ENCODE peak calls at places on chromosomes 16 and 17, in five cellular contexts. O is A549, W is prostate gland, D is thoracic aorta, M is IMR-90. J is an unnamed sample. For H3K4me1 and H3K9me3, the result is how much of the 10 kb centered on the place peaks cover.

GRCh38 chr16:17173134-17173729 is 297.5 kb downstream of the XYLT1 start:
- DNase-seq in M (peak), O (no peak), W (no peak), D (no peak), J (peak)

GRCh38 chr17:4988168-4988567 is 693 bp upstream of the CAMTA2 start:
- DNase-seq in W (no peak), D (no peak), O (no peak), M (no peak), J (no peak)

GRCh38 chr17:31329221-31329620 is 7.8 kb upstream of the EVI2A start:
- DNase-seq in M (peak), O (no peak), W (no peak), D (no peak), J (no peak)

GRCh38 chr17:28247671-28248556 is 71.1 kb upstream of the TMEM97 start:
- DNase-seq in W (no peak), D (no peak), M (peak), O (no peak), J (no peak)

GRCh38 chr16:6428861-6429260 is 903.8 kb upstream of the RBFOX1 start:
- DNase-seq in M (no peak), O (no peak), W (no peak), D (no peak), J (no peak)

GRCh38 chr16:14958970-14959369 is 15.9 kb upstream of the PDXDC1 start:
- DNase-seq in O (no peak), W (no peak), D (no peak), M (no peak), J (no peak)

GRCh38 chr16:66262253-66263167 is 104.0 kb upstream of the CDH5 start:
- DNase-seq in O (no peak), D (no peak), M (peak), W (no peak), J (peak)

GRCh38 chr16:85613609-85614337 is 651 bp downstream of the GSE1 start:
- DNase-seq in W (peak), M (no peak), D (no peak), O (peak), J (no peak)

GRCh38 chr17:79612468-79613194 is 1.8 kb upstream of the RBFOX3 start:
- DNase-seq in O (peak), W (no peak), D (no peak), M (peak), J (no peak)

GRCh38 chr17:43327421-43327820 is 71.4 kb upstream of the ARL4D start:
- DNase-seq in W (no peak), D (no peak), O (no peak), M (peak), J (no peak)

GRCh38 chr17:46876353-46876887 is 25.0 kb downstream of the WNT9B start:
- DNase-seq in M (no peak), O (no peak), W (peak), D (no peak), J (no peak)

GRCh38 chr17:12768267-12768666 is 21.0 kb upstream of the ARHGAP44 start:
- DNase-seq in M (no peak), W (no peak), O (no peak), D (no peak), J (no peak)

GRCh38 chr17:47257651-47258339 is 4.2 kb downstream of the ITGB3 start:
- DNase-seq in M (peak), D (no peak), O (no peak), W (no peak), J (no peak)

GRCh38 chr17:81156866-81157805 is 8.2 kb upstream of the PVALEF start:
- DNase-seq in M (no peak), D (no peak), O (no peak), W (no peak), J (no peak)

GRCh38 chr17:71799657-71800056 is 321.2 kb upstream of the SOX9 start:
- DNase-seq in M (no peak), W (no peak), O (no peak), D (no peak), J (no peak)

GRCh38 chr16:17845031-17845430 is 374.3 kb upstream of the XYLT1 start:
- DNase-seq in M (no peak), D (no peak), W (no peak), O (no peak), J (no peak)

GRCh38 chr17:17511971-17512858 is 16.0 kb upstream of the RASD1 start:
- DNase-seq in W (no peak), M (peak), D (no peak), O (peak), J (no peak)

GRCh38 chr16:81429045-81429521 is 15.5 kb upstream of the CMIP start:
- DNase-seq in D (no peak), O (no peak), W (no peak), M (peak), J (no peak)

GRCh38 chr17:41328207-41328606 is 12.7 kb upstream of the KRTAP17-1 start:
- DNase-seq in M (no peak), O (no peak), D (no peak), W (no peak), J (no peak)

GRCh38 chr16:777826-778225 is 10.4 kb downstream of the RPUSD1 start:
- DNase-seq in M (peak), D (no peak), W (no peak), O (no peak), J (no peak)

GRCh38 chr17:29855686-29856085 is 74.3 kb downstream of the SSH2 start:
- DNase-seq in W (no peak), O (no peak), M (peak), D (no peak), J (no peak)

GRCh38 chr16:78443300-78443604 is 343.8 kb downstream of the WWOX start:
- DNase-seq in W (no peak), D (no peak), M (no peak), O (no peak), J (no peak)

GRCh38 chr17:32275060-32276042 is 9.7 kb downstream of the RHBDL3 start:
- DNase-seq in D (no peak), M (peak), W (no peak), O (peak), J (no peak)

GRCh38 chr17:65586899-65587298 is 25.5 kb upstream of the AXIN2 start:
- DNase-seq in D (no peak), M (no peak), W (no peak), O (no peak), J (no peak)

GRCh38 chr17:57675988-57676387 is 69.1 kb downstream of the CCDC182 start:
- DNase-seq in W (no peak), D (no peak), O (no peak), M (no peak), J (no peak)

GRCh38 chr16:22264786-22265185 is 32.4 kb upstream of the POLR3E start:
- DNase-seq in W (no peak), M (no peak), D (no peak), O (no peak), J (no peak)

GRCh38 chr17:63249256-63250006 is 196.7 kb downstream of the CYB561 start:
- DNase-seq in O (no peak), D (no peak), W (no peak), M (peak), J (no peak)

GRCh38 chr17:20063665-20064648 is 54.8 kb downstream of the SPECC1 start:
- DNase-seq in O (peak), M (peak), D (peak), W (peak), J (peak)

GRCh38 chr16:79269211-79269863 is 331.2 kb downstream of the MAF start:
- DNase-seq in D (no peak), W (no peak), M (no peak), O (no peak), J (no peak)

GRCh38 chr16:49961087-49961486 is 63.9 kb upstream of the CNEP1R1 start:
- DNase-seq in W (peak), M (peak), O (no peak), D (no peak), J (no peak)

GRCh38 chr17:21279582-21279981 is 4.9 kb upstream of the MAP2K3 start:
- DNase-seq in D (no peak), W (no peak), M (no peak), O (no peak), J (no peak)

DNA sequence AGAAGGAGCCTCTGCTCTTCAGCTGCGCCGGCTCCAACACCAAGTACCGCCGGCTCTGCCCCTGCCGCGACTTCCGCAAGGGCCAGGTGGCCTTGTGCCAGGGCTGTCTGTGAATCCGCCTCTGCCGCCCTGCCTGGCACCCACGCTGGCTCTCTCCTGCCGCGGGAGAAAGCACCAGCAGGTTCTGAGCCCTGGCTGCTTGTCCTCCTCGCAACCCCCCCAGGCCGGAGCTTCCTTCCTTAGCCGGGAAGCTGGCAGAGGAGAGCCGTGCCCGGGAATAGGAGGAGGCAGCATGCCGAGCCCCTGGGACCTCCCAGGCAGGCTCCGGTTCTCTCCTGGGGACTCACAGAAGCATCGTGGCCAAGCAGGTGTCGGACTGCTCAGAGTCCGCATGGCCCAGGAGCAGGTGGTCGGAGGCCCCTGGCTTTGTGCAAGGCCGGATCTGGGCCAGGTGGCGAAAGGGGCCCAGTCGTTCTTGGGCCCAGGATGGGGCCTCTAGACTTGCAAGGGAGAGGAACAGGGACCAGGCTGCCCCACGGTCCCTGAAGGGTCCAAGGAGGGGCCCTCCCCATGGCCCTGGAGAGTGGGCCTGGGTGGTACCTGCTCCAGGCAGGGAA is 80.6 kb downstream of the MGAT5B start:
- DNase-seq in O (no peak), M (no peak), W (peak), D (no peak), J (no peak)
- H3K4me3 ChIP-seq in O (no peak), M (no peak), W (no peak), D (no peak), J (no peak)

DNA sequence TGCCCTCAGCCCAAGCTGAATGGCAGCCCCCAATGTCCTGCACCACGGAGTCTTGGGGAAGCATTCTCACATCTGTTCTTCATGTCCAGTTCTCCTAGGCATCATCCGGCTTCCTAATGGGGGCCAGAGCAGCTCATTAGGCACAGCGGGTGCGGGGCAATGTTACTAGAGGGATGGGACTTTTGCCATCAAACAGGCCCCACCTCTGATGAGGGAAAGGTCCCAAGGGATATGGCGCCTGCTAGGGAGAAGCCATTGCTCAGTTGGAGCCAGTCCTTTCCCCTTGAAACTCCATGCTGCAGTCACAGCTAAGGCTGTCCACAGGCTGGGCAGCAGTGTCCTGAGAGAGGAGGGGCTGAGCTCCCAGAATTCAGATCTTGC is 1.7 kb upstream of the DPH1 start:
- DNase-seq in D (no peak), W (no peak), O (no peak), M (no peak), J (no peak)
- H3K4me1 ChIP-seq in D (under half), W (under half), O (under half), M (under half), J (under half)

GRCh38 chr16:62353355-62353754 is 317.1 kb upstream of the CDH8 start:
- DNase-seq in M (no peak), O (no peak), D (no peak), W (no peak), J (no peak)
- H3K9me3 ChIP-seq in M (under half), O (under half), D (under half), W (under half), J (under half)

DNA sequence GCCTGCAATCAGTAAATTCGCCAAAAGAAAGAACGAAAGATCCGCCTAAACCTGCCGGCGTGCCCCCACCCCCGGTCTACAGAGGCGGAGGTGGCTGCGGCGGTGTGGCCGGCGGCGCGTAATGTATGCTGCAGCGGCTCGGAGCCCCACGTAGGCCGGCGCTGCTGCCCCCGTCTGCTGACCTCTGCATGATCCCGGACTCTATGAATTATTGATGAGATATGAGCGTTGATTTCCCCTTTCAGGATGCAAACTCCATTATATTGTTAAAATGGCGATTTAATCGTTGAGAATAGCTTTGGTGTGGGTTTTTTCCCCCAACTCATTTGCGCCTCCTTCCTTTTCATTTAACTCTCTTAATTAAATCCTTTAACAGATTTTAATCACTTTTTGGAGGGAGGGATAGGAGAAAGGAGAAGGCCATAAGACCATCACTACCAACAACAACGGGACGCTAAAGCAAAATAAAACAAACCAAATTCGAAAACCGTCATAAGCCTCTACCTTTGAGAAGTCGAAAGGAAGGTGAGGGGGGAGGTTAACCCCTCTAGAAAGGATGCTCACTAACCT is 3.6 kb downstream of the HOXB3 start:
- DNase-seq in M (peak), O (no peak), D (no peak), W (no peak), J (no peak)
- H3K4me3 ChIP-seq in M (peak), O (no peak), D (peak), W (no peak), J (peak)

GRCh38 chr16:23959069-23959800 is 123.5 kb downstream of the PRKCB start:
- DNase-seq in O (no peak), W (no peak), D (no peak), M (no peak), J (no peak)

GRCh38 chr16:23960081-23960499 is 124.3 kb downstream of the PRKCB start:
- DNase-seq in O (no peak), M (no peak), W (no peak), D (no peak), J (no peak)

GRCh38 chr16:23959801-23960072 is 124.0 kb downstream of the PRKCB start:
- DNase-seq in O (no peak), M (no peak), D (no peak), W (no peak), J (no peak)

GRCh38 chr16:23965137-23965733 is 129.5 kb downstream of the PRKCB start:
- DNase-seq in M (no peak), O (no peak), W (no peak), D (no peak), J (no peak)

DNA sequence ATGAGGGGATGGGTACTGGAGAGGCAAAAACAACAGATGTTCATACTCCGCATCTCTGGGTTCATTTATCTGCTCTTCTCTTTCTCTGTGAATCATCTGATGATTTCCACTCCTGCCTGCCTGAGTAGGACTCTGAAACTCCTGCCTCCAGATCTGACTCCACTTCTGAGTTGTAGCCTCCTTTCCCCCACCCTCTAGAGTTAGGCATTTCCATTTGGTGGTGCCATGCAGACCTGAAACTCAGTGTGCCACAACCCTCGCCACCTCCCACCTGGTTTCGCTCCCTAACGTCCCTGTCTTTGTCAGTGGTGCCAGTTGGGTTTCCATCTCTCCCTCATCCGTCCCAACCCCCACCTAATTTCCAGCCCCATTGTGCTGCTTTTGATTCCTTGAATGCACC is 126.2 kb downstream of the PRKCB start:
- DNase-seq in O (no peak), D (no peak), M (no peak), W (no peak), J (no peak)
- H3K4me1 ChIP-seq in O (under half), D (under half), M (under half), W (under half), J (under half)

GRCh38 chr17:68347380-68347779 is 56.1 kb downstream of the ARSG start:
- DNase-seq in D (no peak), O (no peak), W (no peak), M (no peak), J (no peak)

GRCh38 chr17:68343976-68344375 is 52.7 kb downstream of the ARSG start:
- DNase-seq in O (no peak), D (no peak), M (no peak), W (no peak), J (no peak)

GRCh38 chr17:68346448-68346847 is 55.2 kb downstream of the ARSG start:
- DNase-seq in O (no peak), M (no peak), D (no peak), W (no peak), J (peak)

GRCh38 chr17:68344701-68345136 is 53.4 kb downstream of the ARSG start:
- DNase-seq in W (no peak), O (no peak), M (no peak), D (no peak), J (no peak)

GRCh38 chr17:68341482-68341881 is 50.2 kb downstream of the ARSG start:
- DNase-seq in D (no peak), W (no peak), O (no peak), M (no peak), J (no peak)
- H3K9me3 ChIP-seq in D (under half), W (under half), O (under half), M (under half), J (under half)

GRCh38 chr17:8867361-8867981 is at the start of gene PIK3R6:
- DNase-seq in D (no peak), M (no peak), O (no peak), W (no peak), J (no peak)
- H3K4me3 ChIP-seq in D (peak), M (no peak), O (no peak), W (no peak), J (peak)

GRCh38 chr16:69320731-69321073 is 9.6 kb downstream of the VPS4A start:
- DNase-seq in D (no peak), M (no peak), W (no peak), O (no peak), J (peak)

GRCh38 chr16:69319826-69320730 is 8.9 kb downstream of the VPS4A start:
- DNase-seq in M (no peak), D (no peak), W (no peak), O (no peak), J (no peak)

GRCh38 chr16:69318177-69318910 is 7.2 kb downstream of the VPS4A start:
- DNase-seq in W (no peak), D (no peak), M (no peak), O (no peak), J (peak)

GRCh38 chr16:69318911-69319289 is 7.8 kb downstream of the VPS4A start:
- DNase-seq in O (no peak), M (no peak), W (no peak), D (no peak), J (no peak)

GRCh38 chr16:69319381-69319780 is 8.2 kb downstream of the VPS4A start:
- DNase-seq in W (no peak), O (no peak), D (no peak), M (no peak), J (peak)
- H3K4me1 ChIP-seq in W (under half), O (under half), D (under half), M (under half), J (under half)